ENCODE peak calls at places on chromosomes 6 and 20, in eight cellular contexts. N is NCI-H2029; U is aorta; I is heart left ventricle; P is lower leg skin; E is occipital lobe; D is stimulated activated naive CD4-positive, alpha-beta T cell; O is Calu3. Q is an unnamed sample.

GRCh38 chr6:169190144-169190584 is 63.5 kb downstream of the THBS2 start:
- DNase-seq in N (no peak), U (peak), I (peak), P (no peak), E (no peak), D (no peak), O (no peak), Q (no peak)

GRCh38 chr20:63060057-63060991 is 53.6 kb upstream of the BHLHE23 start:
- DNase-seq in N (no peak), U (peak), I (no peak), P (no peak), E (peak), D (no peak), O (no peak), Q (no peak)

GRCh38 chr20:59598625-59599310 is 5.6 kb upstream of the PHACTR3 start:
- DNase-seq in N (no peak), U (peak), I (no peak), P (no peak), E (peak), D (no peak), O (peak), Q (peak)

GRCh38 chr6:70110128-70111022 is 192.5 kb downstream of the COL9A1 start:
- DNase-seq in N (no peak), U (no peak), I (no peak), P (no peak), E (no peak), D (no peak), O (no peak), Q (no peak)

GRCh38 chr6:111113731-111114438 is 26.6 kb downstream of the SLC16A10 start:
- DNase-seq in N (no peak), U (no peak), I (peak), P (peak), E (peak), D (peak), O (no peak), Q (no peak)

GRCh38 chr20:3808141-3808479 is 12.0 kb downstream of the CDC25B start:
- DNase-seq in N (peak), U (peak), I (peak), P (peak), E (peak), D (no peak), O (peak), Q (peak)

GRCh38 chr6:150907385-150907784 is 41.9 kb downstream of the MTHFD1L start:
- DNase-seq in N (no peak), U (no peak), I (no peak), P (no peak), E (no peak), D (no peak), O (no peak), Q (no peak)

GRCh38 chr6:12479885-12480284 is 189.7 kb downstream of the EDN1 start:
- DNase-seq in N (peak), U (no peak), I (no peak), P (no peak), E (no peak), D (no peak), O (no peak), Q (no peak)

GRCh38 chr6:30876039-30876730 is 8.1 kb upstream of the DDR1 start:
- DNase-seq in N (no peak), U (no peak), I (no peak), P (peak), E (no peak), D (no peak), O (peak), Q (no peak)

GRCh38 chr20:1965520-1966278 is 28.2 kb downstream of the PDYN start:
- DNase-seq in N (peak), U (peak), I (peak), P (peak), E (peak), D (peak), O (peak), Q (peak)

GRCh38 chr6:3016473-3017280 is 17.0 kb downstream of the NQO2 start:
- DNase-seq in N (no peak), U (no peak), I (no peak), P (no peak), E (no peak), D (no peak), O (no peak), Q (no peak)

GRCh38 chr20:2476742-2477615 is 6.4 kb upstream of the SNRPB start:
- DNase-seq in N (no peak), U (no peak), I (no peak), P (no peak), E (no peak), D (no peak), O (no peak), Q (no peak)

GRCh38 chr6:15523679-15524630 is 138.9 kb downstream of the DTNBP1 start:
- DNase-seq in N (no peak), U (no peak), I (no peak), P (no peak), E (no peak), D (no peak), O (no peak), Q (no peak)

GRCh38 chr6:148513145-148514071 is 170.8 kb downstream of the SASH1 start:
- DNase-seq in N (no peak), U (no peak), I (peak), P (no peak), E (no peak), D (no peak), O (no peak), Q (no peak)

GRCh38 chr6:63527658-63528514 is 44.4 kb upstream of the LOC128125822 start:
- DNase-seq in N (no peak), U (no peak), I (peak), P (peak), E (no peak), D (no peak), O (peak), Q (no peak)

GRCh38 chr20:33647603-33648395 is 14.3 kb upstream of the C20orf144 start:
- DNase-seq in N (peak), U (no peak), I (no peak), P (no peak), E (no peak), D (no peak), O (no peak), Q (no peak)

GRCh38 chr20:16518784-16519084 is 54.5 kb downstream of the KIF16B start:
- DNase-seq in N (no peak), U (no peak), I (no peak), P (no peak), E (no peak), D (no peak), O (no peak), Q (no peak)

GRCh38 chr20:57840066-57840465 is 130.3 kb upstream of the PMEPA1 start:
- DNase-seq in N (no peak), U (no peak), I (no peak), P (no peak), E (no peak), D (no peak), O (no peak), Q (no peak)

GRCh38 chr20:11906626-11907480 is 10.8 kb upstream of the BTBD3 start:
- DNase-seq in N (no peak), U (no peak), I (no peak), P (no peak), E (no peak), D (no peak), O (no peak), Q (peak)

GRCh38 chr6:113564401-113565161 is 292.6 kb upstream of the MARCKS start:
- DNase-seq in N (peak), U (peak), I (peak), P (peak), E (peak), D (no peak), O (no peak), Q (peak)

GRCh38 chr20:24742989-24743388 is 206.1 kb upstream of the CST7 start:
- DNase-seq in N (no peak), U (no peak), I (no peak), P (no peak), E (no peak), D (no peak), O (no peak), Q (no peak)

GRCh38 chr6:120558294-120558693 is 776.0 kb downstream of the TBC1D32 start:
- DNase-seq in N (no peak), U (no peak), I (no peak), P (no peak), E (no peak), D (no peak), O (no peak), Q (no peak)

GRCh38 chr20:46129955-46130481 is 11.9 kb downstream of the CD40 start:
- DNase-seq in N (peak), U (peak), I (no peak), P (no peak), E (peak), D (no peak), O (no peak), Q (no peak)

GRCh38 chr20:56439784-56440291 is 27.8 kb downstream of the CASS4 start:
- DNase-seq in N (no peak), U (no peak), I (peak), P (no peak), E (no peak), D (no peak), O (no peak), Q (no peak)

GRCh38 chr6:72733045-72733444 is 111.2 kb downstream of the KCNQ5 start:
- DNase-seq in N (no peak), U (no peak), I (no peak), P (no peak), E (no peak), D (no peak), O (no peak), Q (no peak)

GRCh38 chr20:835220-836045 is 1.9 kb downstream of the FAM110A start:
- DNase-seq in N (no peak), U (no peak), I (peak), P (no peak), E (no peak), D (no peak), O (no peak), Q (no peak)

GRCh38 chr6:18514180-18514579 is 127.0 kb downstream of the RNF144B start:
- DNase-seq in N (no peak), U (no peak), I (no peak), P (no peak), E (no peak), D (no peak), O (no peak), Q (no peak)

GRCh38 chr20:58659841-58660240 is 8.8 kb downstream of the STX16 start:
- DNase-seq in N (peak), U (no peak), I (no peak), P (no peak), E (no peak), D (no peak), O (no peak), Q (no peak)

GRCh38 chr6:132527791-132528190 is 10.3 kb upstream of the TAAR9 start:
- DNase-seq in N (no peak), U (no peak), I (no peak), P (no peak), E (no peak), D (no peak), O (no peak), Q (no peak)

GRCh38 chr20:1033751-1034419 is 31.8 kb upstream of the RSPO4 start:
- DNase-seq in N (peak), U (no peak), I (no peak), P (no peak), E (no peak), D (no peak), O (no peak), Q (no peak)

GRCh38 chr20:36128463-36129176 is 25.9 kb upstream of the EPB41L1 start:
- DNase-seq in N (no peak), U (no peak), I (no peak), P (no peak), E (no peak), D (no peak), O (no peak), Q (no peak)